ENCODE peak calls at places on chromosome 16, in six cellular contexts. K is mucosa of descending colon, N is SJCRH30, A is HFF-Myc, S is aorta, B is AG04449. Y is an unnamed sample.

GRCh38 chr16:74999683-75000480 is 1.1 kb downstream of the ZNRF1 start:
- DNase-seq in S (peak), A (no peak), N (peak), B (no peak), K (peak), Y (no peak)

GRCh38 chr16:13733561-13733960 is 186.4 kb upstream of the ERCC4 start:
- DNase-seq in N (no peak), B (no peak), K (no peak), A (no peak), S (no peak), Y (peak)

GRCh38 chr16:64428463-64428862 is 693.4 kb downstream of the CDH11 start:
- DNase-seq in K (no peak), S (no peak), A (peak), B (no peak), N (peak), Y (no peak)

GRCh38 chr16:85936761-85937343 is 37.9 kb downstream of the IRF8 start:
- DNase-seq in K (peak), N (no peak), S (no peak), A (peak), B (no peak), Y (no peak)

GRCh38 chr16:24734382-24734781 is 4.9 kb downstream of the TNRC6A start:
- DNase-seq in K (no peak), S (no peak), B (peak), A (no peak), N (no peak), Y (no peak)

GRCh38 chr16:85078176-85078700 is 34.0 kb downstream of the CIBAR2 start:
- DNase-seq in S (no peak), K (no peak), N (no peak), A (no peak), B (no peak), Y (no peak)

GRCh38 chr16:88685156-88686061 is 898 bp downstream of the SNAI3 start:
- DNase-seq in N (peak), S (peak), K (no peak), B (no peak), A (no peak), Y (no peak)

GRCh38 chr16:81723098-81723723 is 55.9 kb upstream of the PLCG2 start:
- DNase-seq in A (no peak), K (no peak), B (peak), S (no peak), N (peak), Y (peak)

GRCh38 chr16:56999409-57000270 is 10.3 kb downstream of the NLRC5 start:
- DNase-seq in S (no peak), A (no peak), B (no peak), N (no peak), K (no peak), Y (no peak)

GRCh38 chr16:81041696-81042095 is 6.1 kb downstream of the ATMIN start:
- DNase-seq in B (no peak), N (no peak), S (no peak), A (no peak), K (no peak), Y (no peak)

GRCh38 chr16:79362312-79362970 is 238.1 kb downstream of the MAF start:
- DNase-seq in A (no peak), N (no peak), S (no peak), K (no peak), B (no peak), Y (no peak)

GRCh38 chr16:89823087-89823823 is 5.0 kb upstream of the SPIRE2 start:
- DNase-seq in S (no peak), B (no peak), N (peak), A (no peak), K (peak), Y (no peak)

GRCh38 chr16:69616082-69616481 is 50.3 kb downstream of the NFAT5 start:
- DNase-seq in S (no peak), B (no peak), N (no peak), A (no peak), K (no peak), Y (no peak)

GRCh38 chr16:3596101-3596861 is 15.1 kb downstream of the SLX4 start:
- DNase-seq in S (peak), N (no peak), K (no peak), B (no peak), A (no peak), Y (no peak)

GRCh38 chr16:10957771-10958486 is 13.6 kb downstream of the CLEC16A start:
- DNase-seq in K (no peak), S (no peak), B (no peak), A (no peak), N (no peak), Y (no peak)

GRCh38 chr16:85353839-85354622 is 241.8 kb upstream of the CIBAR2 start:
- DNase-seq in S (no peak), B (no peak), A (no peak), K (peak), N (peak), Y (no peak)

GRCh38 chr16:58034128-58034685 is 8.7 kb downstream of the MMP15 start:
- DNase-seq in S (no peak), N (no peak), B (no peak), A (no peak), K (no peak), Y (no peak)

GRCh38 chr16:72921620-72922019 is 126.3 kb downstream of the ZFHX3 start:
- DNase-seq in N (peak), S (peak), B (no peak), A (no peak), K (no peak), Y (no peak)

GRCh38 chr16:78154729-78155461 is 55.4 kb downstream of the WWOX start:
- DNase-seq in B (no peak), N (no peak), S (no peak), A (no peak), K (no peak), Y (no peak)

GRCh38 chr16:4309833-4310266 is 6.0 kb upstream of the GLIS2 start:
- DNase-seq in K (no peak), A (no peak), N (peak), B (no peak), S (peak), Y (peak)

GRCh38 chr16:11586856-11587642 is at the start of gene LITAF:
- DNase-seq in N (peak), K (peak), A (no peak), B (no peak), S (peak), Y (no peak)

GRCh38 chr16:65038125-65038524 is 83.7 kb downstream of the CDH11 start:
- DNase-seq in S (no peak), B (no peak), N (no peak), K (no peak), A (no peak), Y (no peak)

GRCh38 chr16:57137566-57138273 is 45.3 kb downstream of the CPNE2 start:
- DNase-seq in N (no peak), S (peak), B (no peak), K (peak), A (no peak), Y (no peak)

GRCh38 chr16:85381738-85382592 is 231.2 kb upstream of the GSE1 start:
- DNase-seq in A (no peak), N (no peak), S (no peak), K (peak), B (no peak), Y (peak)

GRCh38 chr16:4315185-4316102 is at the start of gene GLIS2:
- DNase-seq in N (peak), K (no peak), A (no peak), B (no peak), S (peak), Y (no peak)

GRCh38 chr16:12685806-12686205 is 117.9 kb downstream of the CPPED1 start:
- DNase-seq in B (no peak), N (no peak), A (no peak), S (no peak), K (no peak), Y (no peak)

GRCh38 chr16:74608944-74609343 is 2.0 kb upstream of the GLG1 start:
- DNase-seq in K (no peak), N (peak), S (no peak), B (no peak), A (no peak), Y (no peak)

GRCh38 chr16:12166271-12166670 is 189.7 kb downstream of the SNX29 start:
- DNase-seq in B (no peak), K (no peak), A (no peak), S (no peak), N (no peak), Y (no peak)

GRCh38 chr16:78916928-78917545 is 683.5 kb downstream of the MAF start:
- DNase-seq in S (no peak), A (no peak), K (no peak), N (peak), B (no peak), Y (no peak)

GRCh38 chr16:52611817-52612673 is 65.1 kb upstream of the TOX3 start:
- DNase-seq in N (no peak), B (no peak), S (no peak), A (no peak), K (no peak), Y (no peak)

GRCh38 chr16:59632266-59632855 is 898.2 kb upstream of the GOT2 start:
- DNase-seq in N (peak), S (no peak), K (no peak), B (peak), A (no peak), Y (no peak)

GRCh38 chr16:17076121-17076757 is 394.5 kb downstream of the XYLT1 start:
- DNase-seq in S (no peak), N (no peak), K (no peak), A (no peak), B (no peak), Y (no peak)

GRCh38 chr16:47392114-47392513 is 68.7 kb downstream of the ITFG1 start:
- DNase-seq in B (no peak), K (no peak), N (peak), S (no peak), A (no peak), Y (peak)

GRCh38 chr16:69880640-69881133 is 70.4 kb upstream of the CLEC18A start:
- DNase-seq in B (no peak), N (no peak), A (no peak), S (no peak), K (no peak), Y (no peak)

GRCh38 chr16:57988929-57989328 is 11.5 kb downstream of the ZNF319 start:
- DNase-seq in A (no peak), S (peak), N (no peak), K (no peak), B (no peak), Y (no peak)

GRCh38 chr16:23006380-23006779 is 142.9 kb downstream of the USP31 start:
- DNase-seq in A (no peak), K (no peak), B (no peak), N (no peak), S (no peak), Y (no peak)

GRCh38 chr16:66064811-66065530 is 301.5 kb upstream of the CDH5 start:
- DNase-seq in A (no peak), N (peak), S (no peak), B (no peak), K (no peak), Y (no peak)

GRCh38 chr16:83215417-83216001 is 588.7 kb downstream of the CDH13 start:
- DNase-seq in B (no peak), S (no peak), N (peak), A (peak), K (no peak), Y (peak)

GRCh38 chr16:57998484-57998883 is 2.0 kb downstream of the ZNF319 start:
- DNase-seq in A (no peak), S (peak), B (no peak), N (no peak), K (peak), Y (no peak)

GRCh38 chr16:734208-734980 is 6.4 kb downstream of the CIAO3 start:
- DNase-seq in B (no peak), S (no peak), K (peak), A (no peak), N (no peak), Y (no peak)

GRCh38 chr16:730666-731509 is 4.0 kb downstream of the HAGHL start:
- DNase-seq in A (no peak), N (no peak), S (no peak), B (no peak), K (peak), Y (no peak)

GRCh38 chr16:732936-733335 is 6.0 kb downstream of the HAGHL start:
- DNase-seq in N (no peak), S (no peak), A (no peak), B (no peak), K (no peak), Y (no peak)

GRCh38 chr16:733382-734207 is 6.7 kb downstream of the HAGHL start:
- DNase-seq in S (no peak), K (peak), N (peak), A (no peak), B (no peak), Y (no peak)

GRCh38 chr16:732332-732731 is 5.4 kb downstream of the HAGHL start:
- DNase-seq in N (no peak), B (no peak), S (no peak), K (no peak), A (no peak), Y (no peak)
- H3K4me3 ChIP-seq in N (no peak), B (no peak), S (no peak), K (no peak), A (no peak), Y (no peak)

GRCh38 chr16:30565526-30565925 is 6.0 kb downstream of the ZNF688 start:
- DNase-seq in B (no peak), K (no peak), A (no peak), S (no peak), N (no peak), Y (no peak)

GRCh38 chr16:30558789-30559377 is 709 bp upstream of the ZNF764 start:
- DNase-seq in S (peak), N (no peak), A (no peak), B (no peak), K (no peak), Y (no peak)

GRCh38 chr16:30559690-30560089 is 1.5 kb upstream of the ZNF764 start:
- DNase-seq in N (no peak), B (no peak), A (no peak), S (no peak), K (no peak), Y (no peak)

GRCh38 chr16:30561212-30561816 is 3.1 kb upstream of the ZNF764 start:
- DNase-seq in N (no peak), A (no peak), K (peak), S (peak), B (no peak), Y (no peak)

DNA sequence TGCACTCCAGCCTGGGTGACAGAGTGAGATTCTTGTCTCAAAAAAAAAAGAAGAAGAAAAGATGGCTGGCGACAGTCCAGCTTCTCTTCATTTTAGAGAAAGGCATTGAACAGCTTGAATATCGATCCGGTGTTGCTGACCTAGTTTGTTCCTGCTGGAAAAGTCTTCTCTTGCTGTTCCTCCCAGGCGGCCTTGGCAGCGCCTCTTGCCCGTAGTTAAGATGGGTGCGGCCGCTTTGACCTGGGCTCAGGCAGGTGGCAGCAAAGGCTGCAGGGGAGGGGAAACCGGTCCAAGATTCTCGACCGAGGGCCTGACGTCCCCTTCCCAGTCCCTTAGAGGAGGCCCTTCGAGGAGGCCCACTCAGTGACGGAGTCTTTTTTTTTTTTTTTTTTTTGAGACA is 3.8 kb upstream of the ZNF764 start:
- DNase-seq in S (no peak), K (peak), B (no peak), N (no peak), A (no peak), Y (no peak)
- H3K4me3 ChIP-seq in S (no peak), K (no peak), B (no peak), N (no peak), A (no peak), Y (no peak)

DNA sequence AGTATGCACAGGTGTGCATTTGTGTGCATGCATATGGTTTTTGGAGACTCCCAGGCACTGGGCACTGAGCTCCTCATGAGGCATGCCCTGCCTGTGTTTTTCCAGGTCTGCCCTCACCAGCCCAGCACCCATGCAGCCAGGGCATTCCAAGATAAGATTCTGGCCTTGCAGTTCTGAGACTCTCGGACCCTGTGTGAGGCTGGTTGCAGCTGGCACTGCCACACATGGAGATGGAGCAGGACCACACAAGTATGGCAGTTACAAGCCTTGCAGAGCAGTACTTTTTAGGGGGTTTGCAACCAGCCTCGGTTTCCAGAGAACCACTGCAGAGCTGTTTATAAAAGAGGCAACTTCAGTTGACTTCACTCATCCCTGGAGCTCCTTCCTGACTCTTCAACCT is 10.2 kb downstream of the SLC6A2 start:
- DNase-seq in N (no peak), A (no peak), K (no peak), S (peak), B (no peak), Y (no peak)
- H3K4me3 ChIP-seq in N (no peak), A (no peak), K (no peak), S (no peak), B (no peak), Y (no peak)

DNA sequence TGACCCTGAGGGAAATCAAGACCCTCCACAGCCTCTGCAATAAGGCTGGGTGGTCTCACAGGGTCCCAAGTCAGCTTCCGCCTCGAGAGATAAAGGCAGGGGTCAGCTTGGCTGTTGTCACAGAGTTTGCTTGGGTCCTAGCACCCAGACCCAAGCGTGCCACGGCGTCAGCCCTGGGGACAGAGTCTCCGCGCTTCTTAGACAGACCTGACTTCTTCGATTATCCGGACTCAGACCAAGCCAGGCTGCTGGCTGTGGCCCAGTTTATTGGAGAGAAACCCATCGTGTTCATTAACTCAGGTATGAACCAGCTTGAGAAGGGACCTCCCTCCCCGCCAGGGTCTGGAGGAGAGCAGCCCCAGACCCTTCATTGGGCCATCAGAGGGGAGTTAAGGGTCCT is 588 bp downstream of the C16orf92 start:
- DNase-seq in S (no peak), K (no peak), A (no peak), B (no peak), N (no peak), Y (no peak)
- H3K4me3 ChIP-seq in S (no peak), K (no peak), A (no peak), B (no peak), N (no peak), Y (no peak)

DNA sequence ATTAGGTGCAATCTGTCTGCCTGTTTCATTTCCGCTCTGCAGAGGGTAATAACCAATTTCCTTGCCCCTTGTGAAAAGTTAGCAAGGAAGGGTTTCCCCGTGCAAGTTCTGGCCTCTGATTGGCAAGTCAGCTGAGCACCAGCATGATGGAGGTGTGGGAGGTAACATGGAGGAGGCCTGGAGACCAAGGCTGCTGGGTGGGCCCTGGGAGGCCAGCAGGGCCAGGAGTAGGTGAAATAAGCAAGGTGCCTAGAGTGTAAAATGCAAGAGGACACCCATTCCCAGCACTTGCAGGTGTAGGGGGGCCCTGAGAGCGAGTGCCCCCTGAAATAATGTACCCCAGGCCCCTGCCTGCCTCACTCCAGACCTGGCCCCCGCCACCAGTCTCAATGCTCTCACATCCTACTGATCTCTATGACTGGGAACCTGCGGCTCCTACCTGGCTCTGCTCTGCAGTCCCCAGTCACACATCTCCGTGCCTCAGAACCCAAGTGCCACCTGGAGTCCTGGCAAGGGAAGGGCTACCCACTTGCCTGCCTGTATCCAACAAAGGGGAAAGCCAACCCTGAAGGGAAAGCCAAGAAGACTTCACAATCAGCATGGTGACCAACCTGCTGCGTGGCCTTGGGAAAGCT is 116.2 kb downstream of the C16orf78 start:
- DNase-seq in S (no peak), A (no peak), N (no peak), K (peak), B (no peak), Y (no peak)
- H3K4me3 ChIP-seq in S (no peak), A (no peak), N (no peak), K (no peak), B (no peak), Y (no peak)